ENCODE peak calls at places on chromosomes 1 and 21, in four cellular contexts. Q, W, K and A are unnamed samples.

GRCh38 chr1:172837816-172838680 is 179.1 kb downstream of the FASLG start:
- DNase-seq in Q (no peak), W (no peak), K (no peak), A (no peak)

GRCh38 chr1:225962440-225962975 is 21.5 kb upstream of the LEFTY2 start:
- DNase-seq in Q (no peak), W (peak), K (no peak), A (peak)

GRCh38 chr1:237736372-237737029 is 154.2 kb downstream of the ZP4 start:
- DNase-seq in Q (no peak), W (peak), K (no peak), A (no peak)

GRCh38 chr1:204971700-204972336 is 71.2 kb upstream of the CNTN2 start:
- DNase-seq in Q (no peak), W (peak), K (peak), A (no peak)

GRCh38 chr1:222928212-222928611 is 113.4 kb downstream of the DISP1 start:
- DNase-seq in Q (peak), W (peak), K (no peak), A (peak)

GRCh38 chr1:31688233-31688918 is 15.4 kb downstream of the COL16A1 start:
- DNase-seq in Q (no peak), W (no peak), K (no peak), A (no peak)

GRCh38 chr1:223700942-223701637 is 11.2 kb upstream of the CAPN2 start:
- DNase-seq in Q (peak), W (peak), K (no peak), A (peak)

GRCh38 chr21:32278068-32278467 is 781 bp downstream of the MIS18A start:
- DNase-seq in Q (no peak), W (peak), K (no peak), A (no peak)

GRCh38 chr1:38803647-38804046 is 55.9 kb downstream of the RRAGC start:
- DNase-seq in Q (no peak), W (no peak), K (no peak), A (no peak)

GRCh38 chr21:25735895-25736597 is 1.3 kb downstream of the GABPA start:
- DNase-seq in Q (no peak), W (peak), K (no peak), A (no peak)

GRCh38 chr1:2415337-2415736 is 3.0 kb upstream of the PEX10 start:
- DNase-seq in Q (no peak), W (no peak), K (no peak), A (no peak)

GRCh38 chr21:32426592-32427051 is 14.1 kb downstream of the EVA1C start:
- DNase-seq in Q (no peak), W (no peak), K (no peak), A (no peak)

GRCh38 chr21:37915516-37915915 is 741 bp downstream of the KCNJ6 start:
- DNase-seq in Q (no peak), W (no peak), K (no peak), A (no peak)

GRCh38 chr1:89088597-89088996 is 23.6 kb upstream of the GBP1 start:
- DNase-seq in Q (no peak), W (no peak), K (no peak), A (no peak)

GRCh38 chr1:21265644-21266043 is 24.6 kb downstream of the ECE1 start:
- DNase-seq in Q (no peak), W (no peak), K (no peak), A (no peak)

GRCh38 chr1:11674488-11674887 is 6.5 kb downstream of the MAD2L2 start:
- DNase-seq in Q (no peak), W (no peak), K (no peak), A (no peak)

GRCh38 chr1:87136607-87137341 is 191.9 kb upstream of the LMO4 start:
- DNase-seq in Q (no peak), W (no peak), K (no peak), A (no peak)

GRCh38 chr1:76291737-76292136 is 217.2 kb downstream of the ST6GALNAC3 start:
- DNase-seq in Q (no peak), W (no peak), K (no peak), A (no peak)

GRCh38 chr1:63704443-63704842 is 69.4 kb upstream of the ROR1 start:
- DNase-seq in Q (no peak), W (no peak), K (no peak), A (peak)

GRCh38 chr1:1954831-1955441 is 35.9 kb upstream of the TMEM52 start:
- DNase-seq in Q (no peak), W (no peak), K (no peak), A (no peak)

GRCh38 chr1:248850124-248850523 is 8.8 kb downstream of the ZNF692 start:
- DNase-seq in Q (no peak), W (no peak), K (no peak), A (no peak)

GRCh38 chr1:33390550-33390949 is 40.3 kb downstream of the PHC2 start:
- DNase-seq in Q (no peak), W (no peak), K (no peak), A (no peak)

GRCh38 chr1:202815120-202815519 is 4.4 kb downstream of the PCAT6 start:
- DNase-seq in Q (no peak), W (no peak), K (no peak), A (no peak)

GRCh38 chr1:16717174-16718108 is 22.9 kb upstream of the RNU1-4 start:
- DNase-seq in Q (no peak), W (no peak), K (no peak), A (no peak)

DNA sequence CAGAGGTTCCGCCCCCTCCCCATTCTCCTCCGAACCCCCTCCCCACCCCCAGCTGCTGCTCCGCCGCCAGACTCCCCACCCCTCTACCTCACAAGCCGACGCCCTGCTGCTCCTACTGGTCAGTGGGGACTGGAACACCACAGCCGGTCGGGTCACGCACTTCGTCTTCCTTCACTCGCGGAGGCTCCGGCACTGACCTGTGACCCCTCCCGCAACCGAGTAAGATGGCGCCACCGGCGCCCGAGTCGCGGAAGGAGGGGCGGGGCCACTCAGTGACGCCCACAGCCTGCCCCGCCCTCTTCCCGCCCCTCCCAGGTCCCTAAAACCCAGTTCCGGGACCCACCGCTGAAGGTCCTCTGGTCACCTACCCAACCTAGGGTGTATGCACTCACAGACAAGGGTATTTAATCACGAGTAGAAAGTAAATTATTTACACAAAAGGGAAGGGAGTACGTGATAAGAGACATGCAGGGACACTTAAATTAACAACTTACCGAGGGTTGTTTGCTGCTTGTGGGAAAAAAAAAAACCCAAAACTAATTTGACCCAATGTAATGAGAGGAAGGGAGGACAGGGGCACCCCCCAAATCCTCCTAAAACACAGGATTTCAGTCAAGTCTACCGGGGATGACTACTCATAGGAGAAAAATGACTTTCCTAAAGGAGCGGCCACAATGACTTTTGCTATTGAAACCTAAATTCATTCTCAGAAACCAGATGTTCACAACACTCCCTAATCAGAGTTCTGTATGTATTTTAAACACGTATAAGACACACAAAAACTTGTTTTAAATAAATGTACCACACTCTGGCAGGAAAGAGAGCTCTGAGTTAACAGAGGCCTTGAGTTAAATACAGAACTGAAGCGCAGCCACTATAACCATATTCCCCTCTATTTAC is at the start of gene RIT1:
- DNase-seq in Q (peak), W (peak), K (peak), A (peak)
- TF ChIP-seq POLR2A in Q (peak), W (peak), K (peak), A (peak)

DNA sequence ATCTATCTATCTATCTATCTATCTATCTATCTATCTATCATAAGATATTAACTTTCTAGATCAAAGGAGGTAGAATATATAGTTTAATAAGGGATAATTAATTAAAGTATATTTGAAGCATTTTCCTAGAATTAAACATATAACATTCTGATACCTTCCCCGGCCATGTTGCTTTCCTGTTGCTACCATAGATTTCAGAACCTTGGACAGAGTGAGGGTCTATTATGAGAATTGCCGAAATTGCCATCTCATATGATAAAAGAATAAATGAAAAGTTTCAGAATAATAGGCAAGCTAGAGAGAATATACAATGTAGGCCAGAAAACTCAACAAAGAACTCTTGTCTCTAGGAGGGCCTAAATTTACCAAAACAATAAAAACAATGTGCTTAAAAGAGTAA is 706.1 kb upstream of the TMPRSS15 start:
- DNase-seq in Q (no peak), W (no peak), K (no peak), A (no peak)
- TF ChIP-seq POLR2A in Q (no peak), W (no peak), K (no peak), A (no peak)

DNA sequence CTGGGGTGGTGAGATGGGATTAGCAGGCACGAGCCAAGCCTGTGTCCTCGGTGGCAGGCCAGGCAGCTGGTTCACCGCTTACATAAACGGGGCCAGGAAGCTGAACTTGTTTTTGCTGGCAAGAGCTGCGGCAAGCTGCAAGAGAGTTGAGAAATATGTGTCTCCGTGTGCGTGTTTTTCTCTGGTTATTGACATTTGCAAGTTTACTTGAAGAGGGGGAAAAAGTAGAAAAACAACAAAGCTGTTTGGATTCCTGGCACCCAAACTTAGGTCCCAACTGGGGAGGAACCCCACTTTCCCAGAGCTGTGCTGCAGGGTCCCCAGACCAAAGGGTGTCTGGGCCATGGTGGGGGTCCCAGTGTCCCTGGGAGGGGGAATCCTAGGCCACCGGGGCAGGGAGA is 14.5 kb downstream of the IL6R start:
- DNase-seq in Q (peak), W (peak), K (peak), A (peak)
- TF ChIP-seq POLR2A in Q (peak), W (no peak), K (no peak), A (no peak)

GRCh38 chr1:56576880-56577858 is 2.2 kb downstream of the PLPP3 start:
- DNase-seq in Q (peak), W (peak), K (peak), A (no peak)

GRCh38 chr1:56578963-56579875 is at the start of gene PLPP3:
- DNase-seq in Q (peak), W (peak), K (peak), A (peak)

GRCh38 chr1:56575865-56576264 is 3.5 kb downstream of the PLPP3 start:
- DNase-seq in Q (no peak), W (no peak), K (no peak), A (no peak)

GRCh38 chr1:56578664-56578962 is 750 bp downstream of the PLPP3 start:
- DNase-seq in Q (no peak), W (no peak), K (peak), A (no peak)

GRCh38 chr1:56577859-56578663 is 1.3 kb downstream of the PLPP3 start:
- DNase-seq in Q (peak), W (peak), K (peak), A (peak)
- TF ChIP-seq POLR2A in Q (peak), W (no peak), K (no peak), A (peak)

GRCh38 chr1:200889571-200889970 is 5.1 kb upstream of the INAVA start:
- DNase-seq in Q (no peak), W (no peak), K (no peak), A (no peak)

GRCh38 chr1:200887036-200887435 is 7.7 kb upstream of the INAVA start:
- DNase-seq in Q (no peak), W (no peak), K (no peak), A (no peak)

GRCh38 chr1:200890027-200890426 is 4.7 kb upstream of the INAVA start:
- DNase-seq in Q (no peak), W (no peak), K (no peak), A (no peak)

GRCh38 chr1:200887772-200888348 is 6.8 kb upstream of the INAVA start:
- DNase-seq in Q (no peak), W (no peak), K (no peak), A (no peak)

DNA sequence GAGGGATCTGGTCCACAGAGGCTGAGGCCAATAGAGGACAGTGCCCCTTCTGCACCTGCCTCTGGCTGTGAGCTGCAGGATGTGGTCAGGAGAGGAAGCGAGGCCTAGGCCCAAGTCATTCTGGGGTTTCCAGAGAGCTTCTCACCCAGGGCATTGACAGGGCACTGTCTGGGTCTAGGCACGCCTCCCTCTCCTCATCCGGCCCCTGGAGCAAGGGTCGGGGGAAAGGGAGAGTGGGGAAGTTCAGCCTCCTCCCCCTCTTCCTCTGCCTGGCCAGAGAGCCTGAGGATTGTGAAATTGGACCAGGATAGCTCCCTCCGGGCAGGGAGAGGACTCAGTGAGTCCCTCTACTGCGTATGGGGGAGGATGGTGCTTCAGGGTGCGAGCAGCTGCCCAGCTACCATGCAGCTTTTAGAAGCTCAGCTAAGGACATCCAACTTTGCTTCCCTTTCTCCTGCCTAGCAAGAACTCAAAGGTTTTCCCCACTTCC is 6.3 kb upstream of the INAVA start:
- DNase-seq in Q (no peak), W (peak), K (no peak), A (no peak)
- TF ChIP-seq POLR2A in Q (no peak), W (no peak), K (no peak), A (no peak)

GRCh38 chr1:61480273-61480672 is 244.7 kb downstream of the TM2D1 start:
- DNase-seq in Q (no peak), W (no peak), K (no peak), A (no peak)

GRCh38 chr1:61469365-61469764 is 255.6 kb downstream of the TM2D1 start:
- DNase-seq in Q (no peak), W (no peak), K (no peak), A (no peak)

GRCh38 chr1:61472876-61473275 is 252.1 kb downstream of the TM2D1 start:
- DNase-seq in Q (peak), W (no peak), K (no peak), A (no peak)

GRCh38 chr1:61477301-61477700 is 247.6 kb downstream of the TM2D1 start:
- DNase-seq in Q (no peak), W (no peak), K (no peak), A (no peak)

GRCh38 chr1:61474963-61475362 is 250.0 kb downstream of the TM2D1 start:
- DNase-seq in Q (no peak), W (no peak), K (no peak), A (no peak)
- TF ChIP-seq POLR2A in Q (no peak), W (no peak), K (no peak), A (no peak)

GRCh38 chr1:236604218-236605029 is at the start of gene HEATR1:
- DNase-seq in Q (peak), W (peak), K (peak), A (peak)
- TF ChIP-seq POLR2A in Q (peak), W (peak), K (peak), A (no peak)

GRCh38 chr21:15729674-15730483 is at the start of gene USP25:
- DNase-seq in Q (peak), W (peak), K (peak), A (peak)
- TF ChIP-seq POLR2A in Q (peak), W (peak), K (peak), A (peak)